ENCODE peak calls at places on chromosomes 7 and 10, in four cellular contexts. N is GM23248, W is endothelial cell of umbilical vein, O is adipocyte. R is an unnamed sample.

GRCh38 chr7:112898432-112899290 is 108.5 kb upstream of the TMEM168 start:
- DNase-seq in N (peak; percentile 72), W (peak; percentile 78), O (peak; percentile 59), R (no peak)

GRCh38 chr7:28618383-28618782 is 206.1 kb downstream of the CREB5 start:
- DNase-seq in N (no peak), W (peak; percentile 30), O (no peak), R (no peak)

GRCh38 chr10:118272090-118272775 is 69.9 kb downstream of the FAM204A start:
- DNase-seq in N (peak; percentile 64), W (no peak), O (peak; percentile 68), R (no peak)

GRCh38 chr7:155984609-155985405 is 172.5 kb upstream of the SHH start:
- DNase-seq in N (no peak), W (no peak), O (no peak), R (peak; percentile 32)

GRCh38 chr10:6269953-6270867 is 67.5 kb downstream of the PFKFB3 start:
- DNase-seq in N (no peak), W (no peak), O (no peak), R (no peak)

GRCh38 chr10:26567349-26567721 is 129.2 kb downstream of the APBB1IP start:
- DNase-seq in N (no peak), W (no peak), O (no peak), R (no peak)

GRCh38 chr7:150947761-150948680 is 30.1 kb downstream of the KCNH2 start:
- DNase-seq in N (no peak), W (no peak), O (no peak), R (peak; percentile 60)

GRCh38 chr10:114356786-114357588 is 47.3 kb downstream of the AFAP1L2 start:
- DNase-seq in N (peak; percentile 7), W (peak; percentile 50), O (peak; percentile 57), R (no peak)

GRCh38 chr7:101589976-101590662 is 39.0 kb downstream of the MYL10 start:
- DNase-seq in N (no peak), W (no peak), O (no peak), R (no peak)

GRCh38 chr7:15015545-15016314 is 113.2 kb upstream of the DGKB start:
- DNase-seq in N (peak; percentile 75), W (peak; percentile 77), O (peak; percentile 79), R (peak; percentile 71)

GRCh38 chr7:80210400-80210799 is 75.8 kb downstream of the GNAI1 start:
- DNase-seq in N (no peak), W (no peak), O (peak; percentile 24), R (no peak)

GRCh38 chr10:124558901-124559321 is 97.3 kb downstream of the LHPP start:
- DNase-seq in N (peak; percentile 48), W (no peak), O (peak; percentile 28), R (peak; percentile 71)

GRCh38 chr7:151632750-151633515 is 113.2 kb upstream of the RHEB start:
- DNase-seq in N (peak; percentile 21), W (peak; percentile 34), O (no peak), R (peak; percentile 84)

GRCh38 chr7:18177815-18178660 is 150.4 kb upstream of the PRPS1L1 start:
- DNase-seq in N (no peak), W (no peak), O (peak; percentile 75), R (no peak)

GRCh38 chr10:102261196-102261595 is 15.9 kb downstream of the GBF1 start:
- DNase-seq in N (no peak), W (no peak), O (peak; percentile 30), R (no peak)

GRCh38 chr10:132858121-132859081 is 72.5 kb upstream of the NKX6-2 start:
- DNase-seq in N (no peak), W (no peak), O (no peak), R (peak; percentile 64)

GRCh38 chr10:122303271-122304053 is 32.4 kb downstream of the BTBD16 start:
- DNase-seq in N (no peak), W (no peak), O (no peak), R (no peak)

GRCh38 chr7:120272896-120273475 is at the start of gene KCND2:
- DNase-seq in N (peak; percentile 40), W (no peak), O (peak; percentile 21), R (peak; percentile 55)

GRCh38 chr7:13257661-13258060 is 570.2 kb downstream of the ARL4A start:
- DNase-seq in N (peak; percentile 29), W (no peak), O (peak; percentile 19), R (no peak)

GRCh38 chr10:71138126-71138860 is 74.1 kb upstream of the UNC5B start:
- DNase-seq in N (no peak), W (no peak), O (no peak), R (no peak)

GRCh38 chr7:41501466-41501865 is 201.4 kb downstream of the INHBA start:
- DNase-seq in N (no peak), W (no peak), O (no peak), R (no peak)

GRCh38 chr7:23353172-23353571 is 54.0 kb downstream of the MALSU1 start:
- DNase-seq in N (no peak), W (no peak), O (no peak), R (no peak)

GRCh38 chr10:119211625-119212441 is 4.5 kb downstream of the GRK5 start:
- DNase-seq in N (no peak), W (peak; percentile 45), O (peak; percentile 36), R (no peak)

GRCh38 chr10:103592186-103593021 is 98.9 kb downstream of the NEURL1 start:
- DNase-seq in N (peak; percentile 61), W (peak; percentile 40), O (peak; percentile 57), R (no peak)

GRCh38 chr10:69065406-69066361 is 22.2 kb upstream of the SRGN start:
- DNase-seq in N (peak; percentile 86), W (peak; percentile 36), O (peak; percentile 45), R (peak; percentile 80)

GRCh38 chr7:108016841-108017775 is 14.1 kb upstream of the LAMB1 start:
- DNase-seq in N (peak; percentile 69), W (peak; percentile 87), O (peak; percentile 56), R (no peak)

GRCh38 chr7:139127648-139128047 is 18.1 kb upstream of the ZC3HAV1 start:
- DNase-seq in N (no peak), W (peak; percentile 23), O (no peak), R (no peak)

GRCh38 chr7:109694122-109694521 is 1124.4 kb downstream of the DNAJB9 start:
- DNase-seq in N (no peak), W (no peak), O (no peak), R (no peak)

GRCh38 chr7:801940-802364 is 30.3 kb upstream of the SUN1 start:
- DNase-seq in N (peak; percentile 40), W (no peak), O (no peak), R (peak; percentile 96)

GRCh38 chr7:47502240-47502877 is 79.6 kb downstream of the TNS3 start:
- DNase-seq in N (no peak), W (no peak), O (no peak), R (peak; percentile 73)

GRCh38 chr7:111832159-111832558 is 269.9 kb upstream of the IMMP2L start:
- DNase-seq in N (no peak), W (no peak), O (no peak), R (no peak)

GRCh38 chr10:55628260-55628701 is 732.8 kb downstream of the ZWINT start:
- DNase-seq in N (no peak), W (no peak), O (no peak), R (peak; percentile 54)

GRCh38 chr10:88958721-88959120 is 6.1 kb upstream of the ACTA2 start:
- DNase-seq in N (peak; percentile 43), W (no peak), O (no peak), R (no peak)

GRCh38 chr7:155295511-155295910 is 2.2 kb upstream of the INSIG1 start:
- DNase-seq in N (no peak), W (no peak), O (no peak), R (no peak)

GRCh38 chr7:157620616-157621015 is 283.8 kb downstream of the DNAJB6 start:
- DNase-seq in N (no peak), W (no peak), O (no peak), R (peak; percentile 64)

GRCh38 chr7:157623556-157623955 is 286.8 kb downstream of the DNAJB6 start:
- DNase-seq in N (no peak), W (no peak), O (no peak), R (no peak)

GRCh38 chr7:157621131-157621681 is 284.4 kb downstream of the DNAJB6 start:
- DNase-seq in N (no peak), W (no peak), O (no peak), R (peak; percentile 80)

GRCh38 chr7:157622408-157623221 is 285.8 kb downstream of the DNAJB6 start:
- DNase-seq in N (no peak), W (no peak), O (no peak), R (peak; percentile 62)

GRCh38 chr7:157622000-157622399 is 285.2 kb downstream of the DNAJB6 start:
- DNase-seq in N (no peak), W (no peak), O (no peak), R (no peak)
- H3K9me3 ChIP-seq in N (no peaks in the 10 kb centered on the region), W (no peaks in the 10 kb centered on the region), O (peaks cover 4% of the 10 kb centered on the region), R (no peaks in the 10 kb centered on the region)

DNA sequence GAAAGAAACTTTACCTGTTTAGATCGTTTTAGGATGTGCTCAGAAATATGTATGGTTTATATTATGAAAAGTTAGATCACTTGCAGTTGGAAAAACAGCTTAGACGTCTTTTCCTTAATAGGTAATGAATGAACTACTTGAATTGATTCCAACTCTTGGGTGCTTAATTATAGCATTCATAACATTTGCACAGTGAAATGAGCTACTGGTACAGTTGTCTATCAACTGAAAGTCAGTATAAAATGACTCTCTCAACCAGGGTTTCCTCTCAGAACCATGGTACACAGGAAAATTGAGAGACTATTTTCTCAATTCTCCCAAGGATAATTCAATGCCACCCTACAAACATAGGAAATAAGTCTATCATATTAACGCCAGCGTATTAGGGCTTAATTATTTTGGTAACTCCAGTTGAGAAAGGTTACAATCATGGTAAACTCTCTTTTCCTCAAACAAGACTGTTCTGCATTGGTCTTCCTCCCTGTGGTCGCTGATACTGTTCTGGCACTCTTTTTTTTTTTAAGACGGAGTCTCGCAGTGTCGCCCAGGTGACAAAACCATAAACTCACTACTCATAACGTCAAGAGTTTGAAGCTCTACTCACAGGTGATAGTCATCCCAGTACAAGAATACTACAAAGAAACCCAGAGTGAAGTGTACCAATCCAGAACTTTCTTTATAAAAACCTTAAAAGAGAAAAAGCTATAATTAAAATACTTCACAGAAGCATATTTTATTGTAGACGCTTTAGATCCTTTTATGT is 2.0 kb downstream of the ANLN start:
- DNase-seq in N (no peak), W (peak; percentile 43), O (no peak), R (no peak)
- H3K9ac ChIP-seq in N (peak overlapping the region; percentile 89), W (peak overlapping the region; percentile 78), O (peak overlapping the region; percentile 79), R (no peak overlapping the region)

DNA sequence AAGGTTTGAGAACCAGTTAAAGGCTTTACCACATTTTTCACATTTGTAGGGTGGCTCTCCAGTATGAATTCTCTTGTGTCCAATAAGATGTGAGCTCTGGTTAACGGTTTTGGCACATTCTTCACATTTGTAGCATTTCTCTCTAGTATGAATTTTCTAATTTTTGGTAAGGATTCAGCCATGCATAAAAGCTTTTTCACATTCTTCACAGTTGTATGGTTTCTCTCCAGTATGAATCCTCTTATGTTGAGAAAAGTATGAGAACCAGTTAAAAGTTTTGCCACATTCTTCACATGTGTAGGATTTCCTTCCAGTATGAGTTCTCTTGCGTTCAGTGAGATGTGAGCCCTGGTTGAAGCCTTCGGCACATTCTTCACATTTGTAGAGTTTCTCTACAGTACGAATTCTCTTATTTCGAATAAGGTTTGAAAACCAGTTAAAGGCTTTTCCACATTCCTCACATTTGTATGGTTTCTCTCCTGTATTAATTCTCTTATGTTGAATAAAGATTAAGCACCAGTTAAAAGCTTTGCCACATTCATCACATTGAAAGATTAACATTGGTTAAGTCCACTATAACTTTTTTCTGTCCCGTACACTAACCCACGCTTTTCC is 33.2 kb upstream of the ZNF479 start:
- DNase-seq in N (no peak), W (no peak), O (no peak), R (no peak)
- H3K9me3 ChIP-seq in N (peaks cover 12% of the 10 kb centered on the region), W (peaks cover 10% of the 10 kb centered on the region), O (peaks cover 63% of the 10 kb centered on the region), R (peaks cover 8% of the 10 kb centered on the region)

DNA sequence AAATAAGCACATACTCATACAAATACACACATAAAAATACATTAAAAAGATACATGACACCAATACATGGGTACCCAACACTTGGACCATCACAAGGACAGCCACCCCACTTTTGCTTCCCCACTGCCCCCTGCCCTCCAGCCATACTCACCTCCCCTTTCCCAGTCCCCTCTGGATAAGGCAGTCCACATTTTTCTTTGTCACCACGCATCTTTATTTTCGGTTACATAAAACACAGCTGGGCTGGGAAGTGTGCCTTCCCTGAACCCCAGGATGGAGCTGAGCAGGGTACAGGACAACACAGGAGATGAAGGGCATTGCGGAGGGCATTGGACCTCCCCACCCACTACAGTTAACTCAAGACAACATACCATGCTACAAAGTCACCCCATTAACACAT is 1.1 kb upstream of the HOXA3 start:
- DNase-seq in N (no peak), W (no peak), O (no peak), R (no peak)
- H3K9ac ChIP-seq in N (no peak overlapping the region), W (peak overlapping the region; percentile 78), O (peak overlapping the region; percentile 97), R (peak overlapping the region; percentile 85)